ENCODE peak calls at places on chromosomes 3 and 15, in seven cellular contexts. V, G, E, J, Z, U and L are unnamed samples.

GRCh38 chr3:193816656-193817311 is 223.8 kb downstream of the OPA1 start:
- DNase-seq in U (peak), G (no peak), V (peak), E (no peak), Z (peak), J (peak), L (peak)

GRCh38 chr3:31370681-31371080 is 162.0 kb upstream of the STT3B start:
- DNase-seq in G (no peak), U (peak), Z (no peak), J (no peak), V (no peak), E (no peak), L (no peak)

GRCh38 chr3:24264748-24265158 is 229.9 kb downstream of the THRB start:
- DNase-seq in Z (peak), E (no peak), V (no peak), J (peak), U (peak), G (no peak), L (peak)

GRCh38 chr3:154275965-154276364 is 48.3 kb downstream of the DHX36 start:
- DNase-seq in G (no peak), J (no peak), E (no peak), Z (no peak), U (no peak), V (no peak), L (no peak)

GRCh38 chr3:104575631-104576030 is 791.1 kb upstream of the ALCAM start:
- DNase-seq in J (no peak), E (no peak), U (no peak), V (no peak), G (no peak), Z (no peak), L (no peak)

GRCh38 chr3:153595186-153595815 is 433.3 kb downstream of the RAP2B start:
- DNase-seq in G (no peak), Z (peak), V (no peak), J (peak), U (peak), E (no peak), L (peak)

GRCh38 chr3:64221564-64222257 is 3.6 kb downstream of the PRICKLE2 start:
- DNase-seq in U (no peak), J (no peak), Z (no peak), E (no peak), G (no peak), V (no peak), L (no peak)

GRCh38 chr15:73908030-73908821 is 18.0 kb upstream of the LOXL1 start:
- DNase-seq in G (peak), E (peak), V (peak), U (peak), J (peak), Z (peak), L (peak)

GRCh38 chr15:84749111-84749991 is 959 bp downstream of the ZNF592 start:
- DNase-seq in U (peak), V (peak), J (no peak), E (peak), G (peak), Z (peak), L (peak)

GRCh38 chr3:64267774-64268604 is 42.7 kb upstream of the PRICKLE2 start:
- DNase-seq in V (peak), U (peak), G (no peak), J (peak), E (peak), Z (peak), L (peak)

GRCh38 chr3:3237979-3238378 is 58.5 kb upstream of the CRBN start:
- DNase-seq in V (no peak), U (no peak), E (no peak), Z (no peak), G (no peak), J (no peak), L (no peak)

GRCh38 chr3:12423918-12424634 is 60.2 kb upstream of the TSEN2 start:
- DNase-seq in Z (peak), V (no peak), E (no peak), U (peak), G (no peak), J (peak), L (no peak)

GRCh38 chr3:168885028-168885427 is 778.5 kb downstream of the MECOM start:
- DNase-seq in V (no peak), G (no peak), Z (peak), J (peak), E (no peak), U (peak), L (peak)

GRCh38 chr3:150455341-150455740 is 47.2 kb downstream of the TSC22D2 start:
- DNase-seq in J (peak), E (no peak), Z (no peak), V (no peak), G (no peak), U (no peak), L (no peak)

GRCh38 chr3:150451329-150452084 is 43.4 kb downstream of the TSC22D2 start:
- DNase-seq in U (no peak), J (no peak), E (no peak), G (no peak), V (no peak), Z (no peak), L (no peak)

GRCh38 chr3:150454085-150454484 is 46.0 kb downstream of the TSC22D2 start:
- DNase-seq in J (no peak), G (no peak), E (no peak), U (no peak), V (no peak), Z (no peak), L (no peak)

GRCh38 chr3:150453353-150453752 is 45.3 kb downstream of the TSC22D2 start:
- DNase-seq in J (no peak), E (no peak), U (no peak), V (no peak), G (no peak), Z (no peak), L (no peak)

GRCh38 chr3:150454622-150455021 is 46.5 kb downstream of the TSC22D2 start:
- DNase-seq in V (no peak), E (no peak), Z (no peak), G (no peak), U (no peak), J (no peak), L (no peak)
- H3K4me3 ChIP-seq in V (no peak), E (no peak), Z (no peak), G (no peak), U (no peak), J (no peak), L (no peak)

GRCh38 chr3:150503402-150504099 is 42.7 kb downstream of the SERP1 start:
- DNase-seq in U (no peak), J (no peak), E (no peak), Z (no peak), V (no peak), G (no peak), L (no peak)
- TF ChIP-seq CTCF in U (peak), J (no peak), E (no peak), Z (no peak), V (no peak), G (no peak), L (no peak)

DNA sequence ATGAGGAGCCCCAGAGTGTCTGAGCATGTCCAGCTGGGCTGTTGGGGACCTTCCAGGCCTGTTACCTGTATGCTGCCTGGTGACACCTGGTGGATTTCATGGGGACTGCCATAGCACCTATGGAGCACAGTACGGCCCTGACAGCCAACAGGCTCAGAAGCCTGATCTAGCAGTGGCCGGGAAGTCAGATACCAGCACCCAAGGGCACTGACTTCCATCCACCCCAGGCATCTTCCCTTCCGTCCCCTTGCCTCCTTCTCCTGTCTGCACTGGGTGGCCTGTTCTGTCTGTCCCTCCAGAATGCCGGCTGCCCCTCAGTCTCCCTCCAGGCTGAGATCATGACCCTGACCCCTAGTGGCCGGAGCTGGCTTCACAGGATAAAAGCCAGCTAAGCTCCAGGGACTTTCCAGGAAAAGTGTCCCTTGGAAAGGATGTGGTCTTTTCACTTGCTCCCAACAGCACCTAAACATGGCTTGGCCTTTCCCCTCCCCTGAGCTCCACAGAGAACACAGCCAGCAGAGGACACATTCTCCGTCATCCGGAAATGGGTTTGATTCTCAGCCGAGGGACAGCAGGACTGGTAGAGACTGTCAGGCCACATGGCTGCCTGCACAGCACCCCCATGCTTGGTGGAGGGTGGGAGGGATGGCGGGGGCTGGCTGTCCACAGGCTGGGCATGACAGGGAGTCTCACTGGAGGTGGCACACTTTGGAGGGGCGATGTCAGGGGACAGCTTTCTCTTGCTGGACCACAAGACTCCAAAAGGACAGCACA is 9.5 kb downstream of the RPS17 start:
- DNase-seq in J (peak), E (peak), U (peak), G (peak), V (peak), Z (peak), L (peak)
- H3K4me3 ChIP-seq in J (no peak), E (peak), U (peak), G (peak), V (no peak), Z (no peak), L (peak)

GRCh38 chr3:109363634-109364033 is 26.3 kb upstream of the DPPA4 start:
- DNase-seq in V (no peak), J (no peak), U (no peak), E (no peak), G (no peak), Z (no peak), L (no peak)

GRCh38 chr3:109364088-109364487 is 26.7 kb upstream of the DPPA4 start:
- DNase-seq in E (no peak), U (no peak), J (no peak), V (no peak), G (no peak), Z (no peak), L (no peak)

GRCh38 chr3:109372639-109373038 is 35.3 kb upstream of the DPPA4 start:
- DNase-seq in Z (no peak), G (no peak), E (no peak), V (no peak), J (no peak), U (no peak), L (no peak)

GRCh38 chr3:109373933-109374332 is 36.6 kb upstream of the DPPA4 start:
- DNase-seq in J (no peak), U (no peak), E (no peak), Z (no peak), G (no peak), V (no peak), L (no peak)

DNA sequence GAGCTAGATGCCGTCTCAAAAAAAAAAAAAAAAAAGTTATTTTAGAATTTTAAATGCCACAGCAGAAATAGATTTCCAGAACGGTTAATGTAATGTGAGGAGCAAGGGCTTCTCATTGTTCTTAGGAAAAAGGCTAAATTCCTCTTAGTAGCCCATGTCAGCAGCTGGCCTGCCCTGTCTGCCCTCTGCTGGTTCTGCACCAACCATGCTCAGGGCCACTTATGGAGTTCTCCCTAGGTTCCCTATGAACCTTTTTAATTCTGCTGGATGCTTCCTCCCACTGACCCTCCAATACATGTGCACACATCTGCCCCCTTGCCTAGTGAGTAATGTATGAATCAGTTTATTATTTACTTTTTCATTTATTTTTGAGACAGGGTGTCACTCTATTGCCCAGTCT is 32.2 kb upstream of the DPPA4 start:
- DNase-seq in G (no peak), E (no peak), J (no peak), Z (no peak), V (no peak), U (peak), L (no peak)
- TF ChIP-seq CTCF in G (no peak), E (no peak), J (no peak), Z (no peak), V (no peak), U (peak), L (no peak)

DNA sequence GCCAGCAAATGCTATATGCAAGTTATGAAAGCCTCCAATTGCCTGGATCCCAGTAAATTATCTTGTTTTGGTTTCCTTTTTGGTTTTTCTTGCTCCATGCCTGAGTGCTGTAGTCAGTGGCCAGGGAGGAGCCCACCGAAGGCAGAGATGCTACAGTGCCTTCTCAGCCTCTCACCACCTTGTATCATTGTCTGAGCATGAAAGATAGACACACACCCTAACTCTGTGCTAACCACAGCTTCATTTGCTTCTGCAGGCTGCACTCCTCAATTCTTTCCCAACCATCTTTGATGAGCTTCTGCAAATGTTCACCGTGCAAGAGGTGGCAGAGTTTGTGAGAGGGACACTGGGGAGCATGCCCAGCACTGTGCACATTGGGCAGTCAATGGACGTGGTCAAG is 114.5 kb upstream of the MANF start:
- DNase-seq in G (no peak), J (no peak), U (no peak), Z (no peak), E (no peak), V (no peak), L (no peak)
- H3K4me3 ChIP-seq in G (peak), J (no peak), U (no peak), Z (no peak), E (no peak), V (no peak), L (no peak)

GRCh38 chr3:54150864-54151467 is 28.6 kb downstream of the CACNA2D3 start:
- DNase-seq in Z (no peak), G (no peak), V (no peak), J (no peak), U (no peak), E (no peak), L (no peak)

GRCh38 chr3:54146383-54147239 is 24.3 kb downstream of the CACNA2D3 start:
- DNase-seq in V (peak), Z (no peak), E (peak), U (no peak), J (no peak), G (no peak), L (peak)
- TF ChIP-seq CTCF in V (no peak), Z (peak), E (peak), U (peak), J (no peak), G (no peak), L (peak)